ENCODE peak calls at places on chromosomes 6 and 20, in four cellular contexts. H, B, R and J are unnamed samples.

GRCh38 chr6:30213654-30213998 is 420 bp upstream of the TRIM26 start:
- DNase-seq in H (no peak), B (no peak), R (no peak), J (no peak)

GRCh38 chr6:138719744-138720143 is 53.8 kb upstream of the CCDC28A start:
- DNase-seq in B (no peak), H (no peak), R (no peak), J (no peak)

GRCh38 chr6:44653761-44654218 is 266.3 kb downstream of the CDC5L start:
- DNase-seq in R (no peak), B (peak), H (no peak), J (no peak)

GRCh38 chr20:24502184-24502583 is 32.8 kb downstream of the SYNDIG1 start:
- DNase-seq in R (no peak), B (no peak), H (no peak), J (no peak)

GRCh38 chr20:35673884-35674283 is 9.2 kb upstream of the CPNE1 start:
- DNase-seq in R (no peak), H (no peak), B (no peak), J (no peak)

GRCh38 chr6:148952147-148953041 is 205.6 kb downstream of the UST start:
- DNase-seq in B (no peak), H (no peak), R (no peak), J (no peak)

GRCh38 chr20:59153355-59153681 is 10.3 kb upstream of the ZNF831 start:
- DNase-seq in B (peak), H (no peak), R (no peak), J (no peak)

GRCh38 chr6:143018955-143019354 is 41.7 kb upstream of the AIG1 start:
- DNase-seq in H (no peak), B (no peak), R (no peak), J (no peak)

GRCh38 chr6:149033454-149034241 is 283.9 kb upstream of the TAB2 start:
- DNase-seq in B (no peak), R (peak), H (no peak), J (no peak)

GRCh38 chr20:50528129-50528528 is 17.9 kb downstream of the PTPN1 start:
- DNase-seq in R (no peak), B (no peak), H (no peak), J (no peak)

GRCh38 chr6:118893882-118894424 is at the start of gene ASF1A:
- DNase-seq in H (peak), R (peak), B (peak), J (peak)

GRCh38 chr20:33317424-33318095 is 34.5 kb downstream of the BPIFB1 start:
- DNase-seq in R (no peak), B (no peak), H (no peak), J (no peak)

GRCh38 chr20:33316343-33316742 is 33.3 kb downstream of the BPIFB1 start:
- DNase-seq in H (no peak), R (no peak), B (no peak), J (no peak)

GRCh38 chr20:33319986-33320385 is 37.0 kb downstream of the BPIFB1 start:
- DNase-seq in H (no peak), R (no peak), B (no peak), J (no peak)

GRCh38 chr20:33316958-33317357 is 33.9 kb downstream of the BPIFB1 start:
- DNase-seq in R (no peak), H (no peak), B (no peak), J (no peak)

DNA sequence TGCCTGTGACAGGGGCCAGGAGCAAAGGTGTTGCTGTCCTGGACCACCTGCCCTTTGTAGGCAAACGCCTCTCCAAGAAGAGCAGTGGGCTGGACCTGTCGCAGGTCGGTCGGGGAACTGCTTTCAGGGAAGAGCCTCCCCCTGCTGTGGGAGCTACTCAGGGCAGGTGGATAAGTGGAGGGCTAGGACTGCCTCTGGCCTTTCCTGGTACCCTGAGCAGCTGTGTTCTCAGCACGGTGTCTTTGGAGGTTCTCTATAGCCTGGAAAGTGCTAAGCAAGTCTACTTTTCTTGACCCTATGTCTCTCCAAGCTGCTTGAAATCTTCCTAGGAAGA is 35.0 kb downstream of the BPIFB1 start:
- DNase-seq in H (no peak), B (no peak), R (no peak), J (no peak)
- TF ChIP-seq CTCF in H (no peak), B (no peak), R (no peak), J (no peak)

GRCh38 chr20:39877792-39878191 is 811.2 kb downstream of the MAFB start:
- DNase-seq in R (no peak), B (no peak), H (no peak), J (no peak)
- TF ChIP-seq CTCF in R (no peak), B (no peak), H (no peak), J (no peak)

DNA sequence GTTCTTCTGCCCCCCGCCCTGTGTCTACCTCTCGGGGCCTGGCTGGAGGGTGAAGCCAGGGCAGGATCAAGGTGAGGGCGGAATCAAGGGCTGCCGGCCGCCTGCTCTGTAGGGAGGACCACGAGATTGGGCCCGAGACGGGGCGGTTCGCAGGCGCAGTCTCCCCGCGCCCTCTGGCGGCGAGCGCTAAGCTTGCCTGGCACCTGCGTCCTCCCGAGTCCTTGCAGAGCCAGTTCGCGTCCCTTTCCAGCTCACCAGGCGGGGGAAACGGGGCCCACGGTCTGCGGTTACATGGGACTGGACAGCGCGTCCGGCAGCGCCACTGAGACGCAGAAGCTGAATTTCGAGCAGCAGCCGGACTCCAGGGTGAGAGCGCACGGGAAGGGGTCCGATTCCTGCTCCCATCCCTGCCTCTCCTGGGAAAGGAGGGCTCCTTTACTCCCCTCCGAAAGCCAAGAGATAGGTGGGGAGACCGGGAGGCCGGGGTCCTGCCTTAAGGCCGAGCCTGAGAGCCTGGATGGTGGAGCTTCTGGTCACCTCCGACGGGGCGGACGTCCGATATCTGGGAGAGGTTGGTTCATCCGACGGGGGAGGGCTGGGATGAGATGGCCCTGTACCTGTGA is 3.6 kb upstream of the MATN4 start:
- DNase-seq in H (peak), R (peak), B (peak), J (peak)
- TF ChIP-seq CTCF in H (peak), R (peak), B (peak), J (peak)

GRCh38 chr20:45114465-45115385 is at the start of gene WFDC5:
- DNase-seq in H (no peak), B (no peak), R (peak), J (no peak)
- TF ChIP-seq CTCF in H (no peak), B (no peak), R (no peak), J (no peak)

DNA sequence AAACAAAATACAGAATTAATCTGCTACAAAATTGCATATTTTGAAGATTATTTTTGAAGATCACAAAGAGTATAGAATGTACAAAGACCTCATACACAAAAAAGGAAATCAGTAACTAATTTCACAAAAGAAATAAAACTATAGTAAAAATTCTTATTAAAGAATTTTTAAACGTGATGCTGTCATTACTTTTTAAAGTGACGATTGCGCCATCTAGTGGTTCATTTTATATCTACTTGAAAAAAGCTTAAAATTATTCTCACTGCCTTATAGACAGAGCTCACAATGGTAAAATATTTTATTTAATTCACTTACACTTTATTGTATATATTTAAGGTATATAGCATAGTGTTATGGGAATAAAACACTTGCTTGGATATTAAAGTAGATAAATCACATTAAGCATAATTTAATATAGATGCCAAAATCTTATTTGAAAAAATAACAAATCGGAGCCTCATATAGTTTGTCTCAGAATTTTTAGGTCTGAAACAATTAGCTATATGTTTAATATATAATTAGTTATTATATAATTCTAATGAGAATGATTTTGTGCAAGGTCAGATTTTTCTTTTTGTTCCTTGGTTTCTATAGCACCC is 128.8 kb downstream of the PHF3 start:
- DNase-seq in R (no peak), B (no peak), H (peak), J (no peak)
- TF ChIP-seq CTCF in R (no peak), B (peak), H (peak), J (no peak)

DNA sequence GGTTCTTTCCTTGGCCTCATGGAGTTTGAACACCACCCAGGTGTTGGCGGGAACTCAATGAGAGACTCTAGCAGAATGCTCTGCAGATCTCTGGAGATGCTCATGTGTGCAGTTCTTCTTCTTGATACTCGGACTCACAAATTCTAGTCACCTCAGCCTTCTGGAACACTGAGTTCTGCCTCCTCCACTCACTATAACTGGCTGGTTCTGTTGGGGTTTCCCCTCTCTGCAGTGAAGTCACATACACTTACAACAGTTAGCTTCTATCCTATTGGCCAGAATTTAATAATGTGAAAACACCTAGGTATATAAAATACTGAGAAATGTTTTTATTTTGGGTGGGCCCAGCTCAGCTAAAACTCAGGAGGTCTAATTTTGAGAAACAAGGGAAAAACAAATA is 109.6 kb upstream of the HIVEP1 start:
- DNase-seq in H (no peak), B (no peak), R (no peak), J (no peak)
- TF ChIP-seq CTCF in H (no peak), B (no peak), R (no peak), J (no peak)

DNA sequence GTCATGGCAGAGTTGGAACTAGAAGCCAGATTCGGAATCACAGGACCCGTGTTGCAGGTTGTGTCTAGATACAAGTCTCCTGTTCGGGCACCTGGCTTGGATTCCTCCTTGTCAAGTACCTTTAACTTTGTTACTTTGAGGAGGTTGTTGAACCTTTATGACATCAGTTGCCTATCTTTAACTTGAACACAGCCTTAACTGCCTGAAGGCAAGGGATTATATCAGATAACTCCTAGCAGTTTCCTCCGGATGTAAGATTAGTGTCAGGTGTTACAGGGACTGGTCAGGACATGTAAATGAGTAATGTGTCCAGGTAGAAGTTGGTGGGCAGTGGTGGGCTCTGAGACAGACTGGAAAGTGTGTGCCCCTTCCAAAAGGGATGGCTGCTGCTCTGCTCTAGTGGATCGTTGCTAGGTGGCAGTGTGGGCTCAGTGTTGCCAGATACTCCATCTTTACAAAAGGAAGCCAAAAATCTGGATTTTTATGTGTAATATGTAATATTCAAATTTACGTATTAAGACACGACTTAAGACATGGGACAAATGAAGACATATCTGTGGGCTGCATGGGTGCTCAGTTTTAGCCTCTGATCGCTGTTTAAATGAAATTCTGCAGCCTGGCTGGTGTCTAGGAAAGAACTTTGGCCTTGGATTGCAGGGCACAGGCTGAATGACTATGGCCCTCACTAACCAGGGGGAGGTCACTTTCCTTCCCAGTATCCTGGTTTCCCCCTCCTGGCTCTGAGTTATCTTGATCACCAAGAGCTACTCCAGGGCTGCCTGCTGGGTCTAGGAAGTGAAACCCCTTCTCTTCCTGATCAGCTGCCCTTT is 27.1 kb downstream of the CHMP4B start:
- DNase-seq in H (no peak), B (no peak), R (no peak), J (no peak)
- TF ChIP-seq CTCF in H (no peak), B (no peak), R (no peak), J (no peak)

DNA sequence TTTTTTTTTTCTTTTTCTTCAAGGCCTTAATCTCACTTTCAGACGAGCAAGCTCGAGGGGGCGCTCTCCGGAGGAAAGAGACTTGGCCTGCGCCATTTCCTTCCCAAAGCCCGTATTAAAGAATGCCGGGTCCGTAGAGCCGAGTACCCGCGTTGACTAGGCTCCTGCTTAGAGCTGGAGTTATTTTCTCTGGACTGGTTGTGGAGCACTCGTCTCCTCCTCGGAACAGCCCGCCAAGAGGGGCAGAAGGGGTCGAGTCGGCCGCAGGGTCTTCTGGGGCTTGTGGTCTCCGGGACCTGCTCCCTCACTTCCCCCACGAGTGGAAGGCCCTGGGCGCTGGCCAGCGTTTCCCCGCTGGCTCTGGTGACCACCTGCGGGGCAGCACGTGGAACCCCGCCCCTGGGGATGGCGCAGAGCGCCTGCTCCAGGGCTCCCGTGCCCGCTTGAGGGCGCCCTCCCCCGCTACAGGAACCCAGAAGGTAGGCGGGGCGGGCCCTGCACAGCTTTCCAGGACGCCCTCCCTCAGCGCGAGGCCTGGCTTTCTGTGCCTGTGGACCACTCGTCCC is 2.7 kb upstream of the MEI4 start:
- DNase-seq in B (peak), H (peak), R (peak), J (no peak)
- TF ChIP-seq CTCF in B (no peak), H (no peak), R (peak), J (no peak)

DNA sequence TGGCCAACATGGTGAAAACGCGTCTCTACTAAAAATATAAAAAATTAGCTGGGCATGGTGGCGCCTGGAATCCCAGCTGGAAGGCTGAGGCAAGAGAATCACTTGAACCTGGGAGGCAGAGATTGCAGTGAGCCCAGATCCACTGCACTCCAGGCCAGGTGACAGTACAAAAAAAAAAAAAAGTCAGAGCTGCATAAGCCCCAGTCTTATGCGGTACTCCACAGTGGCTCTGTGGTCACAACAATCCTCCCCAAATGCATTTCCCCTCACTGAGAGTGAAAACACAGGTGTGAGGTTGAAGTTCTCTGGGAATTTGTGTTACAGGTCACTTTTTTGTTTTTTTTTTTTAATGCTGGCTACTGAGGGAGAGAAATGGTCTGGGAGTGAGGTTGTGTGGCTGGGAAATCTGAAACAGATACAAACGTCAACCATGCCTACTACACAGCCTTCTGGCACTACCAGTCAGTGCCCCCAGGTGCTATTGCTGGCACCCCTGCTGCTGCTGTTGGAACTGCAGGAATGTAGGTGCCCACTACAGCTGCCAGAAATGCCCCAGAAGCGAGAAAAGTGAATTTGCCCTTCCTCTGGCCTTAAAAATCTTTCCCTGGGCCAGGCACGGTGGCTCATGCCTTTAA is 5.7 kb downstream of the MRPS26 start:
- DNase-seq in R (no peak), H (no peak), B (no peak), J (no peak)
- TF ChIP-seq CTCF in R (no peak), H (no peak), B (no peak), J (no peak)